ENCODE peak calls at places on chromosome 9, in four cellular contexts. X is astrocyte, A is dorsolateral prefrontal cortex, N is suprapubic skin. K is an unnamed sample.

GRCh38 chr9:6356441-6356840 is 28.3 kb downstream of the TPD52L3 start:
- DNase-seq in X (no peak), A (no peak), N (no peak), K (no peak)

GRCh38 chr9:129863059-129863690 is 27.9 kb downstream of the USP20 start:
- DNase-seq in X (peak), A (no peak), N (no peak), K (peak)

GRCh38 chr9:100379862-100380261 is 27.1 kb upstream of the TEX10 start:
- DNase-seq in X (peak), A (no peak), N (no peak), K (peak)

GRCh38 chr9:115285806-115286205 is 167.8 kb upstream of the TNC start:
- DNase-seq in X (no peak), A (no peak), N (no peak), K (no peak)

GRCh38 chr9:127277099-127277498 is 12.5 kb downstream of the GARNL3 start:
- DNase-seq in X (no peak), A (no peak), N (no peak), K (no peak)

GRCh38 chr9:107213561-107214028 is 69.5 kb upstream of the RAD23B start:
- DNase-seq in X (peak), A (no peak), N (no peak), K (peak)

GRCh38 chr9:72232778-72233177 is 83.5 kb downstream of the GDA start:
- DNase-seq in X (no peak), A (no peak), N (no peak), K (no peak)

GRCh38 chr9:79657891-79658290 is 86.1 kb downstream of the TLE4 start:
- DNase-seq in X (no peak), A (no peak), N (no peak), K (no peak)

GRCh38 chr9:27954858-27955257 is 381.6 kb upstream of the C9orf72 start:
- DNase-seq in X (no peak), A (no peak), N (no peak), K (no peak)

GRCh38 chr9:28915256-28915930 is 1342.1 kb upstream of the C9orf72 start:
- DNase-seq in X (no peak), A (no peak), N (no peak), K (no peak)

GRCh38 chr9:34457266-34458012 is 931 bp downstream of the FAM219A start:
- DNase-seq in X (peak), A (peak), N (peak), K (peak)

GRCh38 chr9:88706193-88707112 is 171.5 kb downstream of the NXNL2 start:
- DNase-seq in X (peak), A (no peak), N (no peak), K (no peak)

GRCh38 chr9:79801459-79801858 is 229.7 kb downstream of the TLE4 start:
- DNase-seq in X (peak), A (no peak), N (no peak), K (no peak)

GRCh38 chr9:77848897-77849296 is 182.7 kb downstream of the GNAQ start:
- DNase-seq in X (peak), A (peak), N (peak), K (peak)

GRCh38 chr9:113809192-113809482 is 67.0 kb upstream of the ZNF618 start:
- DNase-seq in X (no peak), A (no peak), N (no peak), K (no peak)

GRCh38 chr9:131289301-131290038 is at the start of gene PLPP7:
- DNase-seq in X (peak), A (peak), N (peak), K (peak)

GRCh38 chr9:4306066-4306787 is 6.4 kb upstream of the GLIS3 start:
- DNase-seq in X (peak), A (no peak), N (no peak), K (peak)

GRCh38 chr9:101727621-101728524 is 10.6 kb downstream of the GRIN3A start:
- DNase-seq in X (no peak), A (no peak), N (no peak), K (peak)

GRCh38 chr9:3648722-3649121 is 122.9 kb upstream of the RFX3 start:
- DNase-seq in X (no peak), A (no peak), N (no peak), K (no peak)

GRCh38 chr9:89367726-89368437 is 49.6 kb downstream of the SECISBP2 start:
- DNase-seq in X (no peak), A (no peak), N (no peak), K (no peak)

GRCh38 chr9:72592501-72593403 is 71.3 kb downstream of the TMC1 start:
- DNase-seq in X (peak), A (no peak), N (no peak), K (peak)

GRCh38 chr9:112334319-112334828 is 955 bp upstream of the PTBP3 start:
- DNase-seq in X (peak), A (no peak), N (no peak), K (peak)

GRCh38 chr9:73180373-73180772 is 28.7 kb downstream of the ANXA1 start:
- DNase-seq in X (peak), A (no peak), N (no peak), K (peak)

GRCh38 chr9:134210511-134210907 is 46.1 kb upstream of the RNU6ATAC start:
- DNase-seq in X (no peak), A (no peak), N (no peak), K (no peak)

GRCh38 chr9:76302543-76302942 is 91.7 kb downstream of the RFK start:
- DNase-seq in X (no peak), A (no peak), N (no peak), K (no peak)

GRCh38 chr9:132069046-132069898 is 10.4 kb downstream of the MED27 start:
- DNase-seq in X (peak), A (no peak), N (no peak), K (peak)

GRCh38 chr9:6184749-6185645 is 30.6 kb upstream of the IL33 start:
- DNase-seq in X (peak), A (no peak), N (no peak), K (peak)

GRCh38 chr9:73451003-73451402 is 299.3 kb downstream of the ANXA1 start:
- DNase-seq in X (no peak), A (no peak), N (no peak), K (no peak)

GRCh38 chr9:17625644-17626388 is 47.0 kb downstream of the SH3GL2 start:
- DNase-seq in X (peak), A (no peak), N (no peak), K (peak)

GRCh38 chr9:132769895-132770774 is 99.9 kb downstream of the GTF3C4 start:
- DNase-seq in X (peak), A (peak), N (peak), K (peak)

GRCh38 chr9:82208741-82209450 is 220.3 kb downstream of the SPATA31D1 start:
- DNase-seq in X (no peak), A (no peak), N (no peak), K (no peak)

GRCh38 chr9:17116400-17116837 is 18.4 kb upstream of the CNTLN start:
- DNase-seq in X (peak), A (no peak), N (no peak), K (peak)

GRCh38 chr9:113484258-113484730 is 20.8 kb downstream of the RGS3 start:
- DNase-seq in X (no peak), A (no peak), N (peak), K (no peak)

GRCh38 chr9:110241491-110242321 is 14.6 kb downstream of the TXN start:
- DNase-seq in X (no peak), A (no peak), N (no peak), K (peak)

GRCh38 chr9:80867731-80868130 is 821.6 kb downstream of the TLE1 start:
- DNase-seq in X (peak), A (no peak), N (no peak), K (no peak)

GRCh38 chr9:77743381-77743780 is 95.3 kb upstream of the GNA14 start:
- DNase-seq in X (peak), A (no peak), N (no peak), K (peak)

GRCh38 chr9:124306098-124306735 is 48.5 kb downstream of the NEK6 start:
- DNase-seq in X (peak), A (no peak), N (no peak), K (peak)

GRCh38 chr9:138047469-138048040 is 170.0 kb downstream of the CACNA1B start:
- DNase-seq in X (no peak), A (peak), N (peak), K (no peak)
- TF ChIP-seq CTCF in X (no peak), A (no peak), N (no peak), K (no peak)

DNA sequence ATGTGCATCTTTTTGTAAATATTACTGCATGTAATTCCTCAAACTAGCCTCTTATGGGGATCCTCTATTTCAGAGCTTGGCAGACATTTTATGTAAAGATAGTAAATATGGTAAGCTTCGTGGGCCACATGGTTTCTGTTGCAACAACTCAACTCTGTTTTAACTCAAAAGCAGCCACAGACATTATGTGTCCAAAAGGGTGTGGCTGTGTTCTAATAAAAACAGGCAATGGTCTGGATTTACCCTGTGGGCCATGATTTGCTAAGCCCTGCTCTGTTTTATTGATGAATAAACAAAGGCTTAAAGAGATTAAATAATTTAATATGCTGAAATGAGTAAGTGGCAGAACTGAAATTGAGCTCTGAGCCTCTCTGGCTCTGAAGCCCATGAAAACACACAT is 17.4 kb downstream of the DAPK1 start:
- DNase-seq in X (no peak), A (no peak), N (no peak), K (no peak)
- H3K4me3 ChIP-seq in X (no peak), A (no peak), N (no peak), K (no peak)

GRCh38 chr9:441131-441530 is 226.5 kb downstream of the DOCK8 start:
- DNase-seq in X (no peak), A (no peak), N (no peak), K (no peak)
- TF ChIP-seq CTCF in X (no peak), A (no peak), N (no peak), K (no peak)

DNA sequence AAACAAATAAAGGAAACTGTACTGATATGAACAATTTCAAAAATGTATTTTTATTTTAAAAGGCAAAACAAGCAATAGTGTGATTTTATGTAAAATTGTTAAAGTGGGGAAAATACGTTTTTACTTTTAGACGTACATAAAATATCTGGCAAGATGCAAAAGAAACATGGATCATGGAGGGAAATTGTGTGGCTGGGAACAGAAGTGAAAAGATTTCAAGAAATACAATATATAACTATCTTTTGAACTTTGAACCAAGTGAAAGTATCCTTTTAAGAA is 1.5 kb upstream of the ZNF367 start:
- DNase-seq in X (no peak), A (no peak), N (no peak), K (no peak)
- H3K4me3 ChIP-seq in X (peak), A (peak), N (peak), K (peak)

GRCh38 chr9:87533291-87533690 is 35.6 kb downstream of the DAPK1 start:
- DNase-seq in X (no peak), A (no peak), N (no peak), K (no peak)
- TF ChIP-seq CTCF in X (no peak), A (no peak), N (no peak), K (no peak)

DNA sequence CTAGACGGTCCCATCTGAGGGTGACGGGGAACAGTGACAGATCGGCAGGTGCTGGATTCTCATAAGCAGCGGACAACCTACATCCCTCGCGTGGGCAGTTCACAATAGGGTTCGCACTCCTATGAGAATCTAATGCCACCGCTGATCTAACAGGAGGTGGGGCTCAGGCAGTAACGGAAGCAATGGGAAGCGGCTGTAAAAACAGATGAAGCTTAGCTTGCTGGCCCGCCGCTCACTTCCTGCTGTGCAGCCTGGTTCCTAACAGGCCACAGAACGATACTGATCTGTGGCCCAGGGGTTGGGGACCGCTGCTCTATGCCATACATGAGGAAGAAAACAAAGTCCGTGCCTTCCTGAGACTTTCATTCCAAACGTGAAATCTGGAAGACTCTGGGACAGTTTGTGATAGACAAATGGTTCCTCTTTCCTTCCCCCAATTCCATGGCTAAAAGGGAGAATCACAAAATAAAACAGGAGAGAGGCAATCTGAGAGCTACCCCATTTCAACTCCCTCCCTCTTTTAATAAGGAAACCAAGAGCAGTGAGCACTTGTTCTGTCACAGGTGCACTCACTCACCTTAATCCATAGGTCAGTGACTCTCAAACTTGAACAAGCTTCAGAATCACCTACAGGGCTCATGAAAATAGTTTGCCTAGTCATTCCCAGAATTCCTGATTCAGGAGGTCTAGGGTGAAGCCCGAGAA is 12.1 kb downstream of the PDCL start:
- DNase-seq in X (no peak), A (no peak), N (no peak), K (peak)
- H3K4me3 ChIP-seq in X (no peak), A (no peak), N (peak), K (peak)

DNA sequence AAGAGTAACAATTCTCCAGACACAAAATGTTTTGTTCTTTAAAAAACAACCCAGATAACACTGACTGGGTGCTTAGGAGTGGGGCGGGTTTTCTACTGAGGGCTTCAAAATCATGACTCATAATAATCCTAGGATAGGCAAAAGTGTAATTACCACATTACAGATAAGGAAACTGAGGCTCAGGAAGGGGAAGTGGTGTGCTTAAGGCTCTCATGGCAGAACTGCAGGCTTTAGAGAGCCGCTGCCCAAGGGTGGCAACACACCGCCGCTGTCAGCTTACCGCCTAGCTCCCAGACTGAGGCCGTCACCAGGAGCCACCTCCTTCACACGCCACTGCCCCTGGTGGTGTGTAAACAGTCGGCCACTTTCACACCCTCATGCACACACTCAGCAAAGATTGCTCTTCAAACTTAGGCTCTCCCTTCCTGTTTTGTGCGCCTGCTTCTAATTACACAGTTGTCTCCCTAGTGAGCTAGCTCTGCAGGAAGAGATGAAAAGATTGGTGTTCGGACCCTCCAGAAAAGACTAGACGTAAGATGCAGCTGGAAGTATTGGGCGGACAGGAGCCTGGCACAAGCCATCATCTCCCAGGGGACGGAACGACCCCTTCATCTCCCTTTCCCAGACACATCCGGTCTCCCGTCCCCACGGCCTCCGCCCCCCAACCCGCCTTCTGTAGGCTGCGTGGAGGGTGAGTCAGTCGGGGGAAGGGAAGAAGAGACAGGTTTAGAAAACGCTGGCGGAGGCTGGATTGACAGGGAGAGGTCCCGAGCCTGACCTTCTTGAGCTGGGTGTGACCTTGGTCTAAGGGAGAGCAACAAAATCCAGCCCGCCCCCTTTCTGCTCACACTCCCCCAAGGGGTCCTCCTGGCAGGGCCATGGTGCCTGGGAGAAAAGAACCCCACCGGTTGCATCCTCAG is 162.7 kb downstream of the SYK start:
- DNase-seq in X (no peak), A (no peak), N (peak), K (peak)
- TF ChIP-seq CTCF in X (no peak), A (no peak), N (no peak), K (peak)

GRCh38 chr9:136886610-136887597 is 588 bp downstream of the TRAF2 start:
- DNase-seq in X (no peak), A (no peak), N (no peak), K (peak)

GRCh38 chr9:136885950-136886578 is at the start of gene TRAF2:
- DNase-seq in X (peak), A (peak), N (peak), K (peak)

GRCh38 chr9:136880651-136881050 is 5.7 kb upstream of the TRAF2 start:
- DNase-seq in X (no peak), A (no peak), N (no peak), K (no peak)

GRCh38 chr9:136881691-136882108 is 4.6 kb upstream of the TRAF2 start:
- DNase-seq in X (no peak), A (no peak), N (no peak), K (peak)

DNA sequence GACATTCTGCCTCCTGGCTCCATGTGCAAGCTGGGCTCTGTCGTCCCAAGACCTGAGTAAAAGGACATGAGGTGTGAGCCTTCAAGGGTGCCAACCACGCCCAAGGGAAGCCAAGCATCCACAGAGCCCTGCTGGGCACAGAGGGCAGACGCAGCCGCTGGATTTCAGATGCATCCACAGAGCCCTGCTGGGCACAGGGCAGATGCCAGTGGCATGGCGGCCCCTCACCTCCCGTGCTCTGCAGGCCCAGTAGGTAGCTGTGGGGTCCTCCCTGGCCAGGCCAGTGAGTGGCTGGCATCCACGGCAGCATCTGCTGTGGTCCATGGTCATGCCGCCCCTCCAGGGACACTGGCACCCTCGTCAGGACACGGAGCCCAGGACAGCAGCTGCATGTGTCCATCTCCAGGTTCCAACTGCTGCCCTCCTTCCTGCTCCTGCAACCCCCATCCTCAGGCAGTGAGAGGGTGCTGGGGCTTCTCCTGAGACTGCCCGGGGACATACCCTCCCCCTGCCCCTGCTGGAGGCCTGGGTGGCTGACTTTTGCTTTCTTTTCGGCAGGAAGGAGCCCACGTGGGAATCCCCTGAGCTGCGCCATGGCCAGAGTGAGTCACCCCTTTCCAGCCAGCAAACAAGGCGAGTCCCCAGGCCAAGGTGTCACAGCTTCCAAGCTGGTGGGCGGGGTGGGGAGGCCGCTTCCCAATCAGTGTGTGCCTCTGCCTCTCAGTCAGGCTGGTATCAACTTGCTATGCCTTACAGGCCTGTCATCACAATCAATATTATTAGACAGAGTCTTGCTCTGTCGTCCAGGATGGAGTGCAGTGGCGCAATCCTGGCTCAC is 4.0 kb upstream of the TRAF2 start:
- DNase-seq in X (peak), A (no peak), N (no peak), K (peak)
- H3K4me3 ChIP-seq in X (peak), A (no peak), N (peak), K (peak)

GRCh38 chr9:706606-707451 is 134.7 kb upstream of the DMRT1 start:
- DNase-seq in X (peak), A (peak), N (peak), K (peak)
- TF ChIP-seq CTCF in X (no peak), A (no peak), N (no peak), K (no peak)

K was measured in choroid plexus epithelial cell.